ENCODE peak calls at places on chromosomes 6 and 20, in four cellular contexts. One of them, this sample, is unnamed.

GRCh38 chr6:4930025-4930692 is 73.7 kb downstream of the RPP40 start:
- DNase-seq in SJSA1: no peak
- DNase-seq in left lung: no peak
- DNase-seq in ovary: no peak
- DNase-seq in this sample: no peak

GRCh38 chr6:160804639-160805038 is 102.6 kb downstream of the PLG start:
- DNase-seq in left lung: no peak
- DNase-seq in ovary: no peak
- DNase-seq in SJSA1: no peak
- DNase-seq in this sample: no peak

GRCh38 chr6:127717384-127717783 is 140.4 kb downstream of the C6orf58 start:
- DNase-seq in left lung: no peak
- DNase-seq in SJSA1: no peak
- DNase-seq in ovary: no peak
- DNase-seq in this sample: no peak

GRCh38 chr6:38078671-38079070 is 259.1 kb downstream of the ZFAND3 start:
- DNase-seq in left lung: no peak
- DNase-seq in ovary: no peak
- DNase-seq in SJSA1: no peak
- DNase-seq in this sample: no peak

GRCh38 chr6:20876016-20876415 is 341.8 kb downstream of the CDKAL1 start:
- DNase-seq in SJSA1: peak; percentile 43
- DNase-seq in ovary: no peak
- DNase-seq in left lung: no peak
- DNase-seq in this sample: no peak

GRCh38 chr6:2378046-2378657 is 132.7 kb upstream of the GMDS start:
- DNase-seq in ovary: no peak
- DNase-seq in left lung: no peak
- DNase-seq in SJSA1: peak; percentile 4
- DNase-seq in this sample: no peak

GRCh38 chr20:56527521-56527920 is 3.0 kb downstream of the FAM209A start:
- DNase-seq in left lung: no peak
- DNase-seq in SJSA1: no peak
- DNase-seq in ovary: no peak
- DNase-seq in this sample: no peak

GRCh38 chr6:31385041-31385440 is 18.4 kb upstream of the MICA start:
- DNase-seq in left lung: no peak
- DNase-seq in SJSA1: no peak
- DNase-seq in ovary: no peak
- DNase-seq in this sample: no peak

GRCh38 chr6:142848969-142849368 is 96.0 kb downstream of the HIVEP2 start:
- DNase-seq in SJSA1: no peak
- DNase-seq in ovary: no peak
- DNase-seq in left lung: no peak
- DNase-seq in this sample: no peak

GRCh38 chr6:42197574-42198362 is 3.0 kb upstream of the GUCA1B start:
- DNase-seq in left lung: no peak
- DNase-seq in ovary: no peak
- DNase-seq in SJSA1: peak; percentile 66
- DNase-seq in this sample: no peak

GRCh38 chr6:162177733-162178132 is 549.8 kb downstream of the PRKN start:
- DNase-seq in left lung: no peak
- DNase-seq in ovary: no peak
- DNase-seq in SJSA1: no peak
- DNase-seq in this sample: no peak

GRCh38 chr6:3269412-3269975 is 10.7 kb downstream of the PSMG4 start:
- DNase-seq in left lung: no peak
- DNase-seq in SJSA1: no peak
- DNase-seq in ovary: peak; percentile 87
- DNase-seq in this sample: no peak

GRCh38 chr6:162488444-162488843 is 239.1 kb downstream of the PRKN start:
- DNase-seq in SJSA1: no peak
- DNase-seq in ovary: no peak
- DNase-seq in left lung: no peak
- DNase-seq in this sample: no peak

GRCh38 chr6:5034736-5035135 is 30.9 kb upstream of the RPP40 start:
- DNase-seq in left lung: no peak
- DNase-seq in SJSA1: no peak
- DNase-seq in ovary: no peak
- DNase-seq in this sample: no peak

GRCh38 chr6:148747493-148748160 is 797 bp downstream of the UST start:
- DNase-seq in SJSA1: peak; percentile 61
- DNase-seq in ovary: peak; percentile 57
- DNase-seq in left lung: peak; percentile 87
- DNase-seq in this sample: peak; percentile 57

DNA sequence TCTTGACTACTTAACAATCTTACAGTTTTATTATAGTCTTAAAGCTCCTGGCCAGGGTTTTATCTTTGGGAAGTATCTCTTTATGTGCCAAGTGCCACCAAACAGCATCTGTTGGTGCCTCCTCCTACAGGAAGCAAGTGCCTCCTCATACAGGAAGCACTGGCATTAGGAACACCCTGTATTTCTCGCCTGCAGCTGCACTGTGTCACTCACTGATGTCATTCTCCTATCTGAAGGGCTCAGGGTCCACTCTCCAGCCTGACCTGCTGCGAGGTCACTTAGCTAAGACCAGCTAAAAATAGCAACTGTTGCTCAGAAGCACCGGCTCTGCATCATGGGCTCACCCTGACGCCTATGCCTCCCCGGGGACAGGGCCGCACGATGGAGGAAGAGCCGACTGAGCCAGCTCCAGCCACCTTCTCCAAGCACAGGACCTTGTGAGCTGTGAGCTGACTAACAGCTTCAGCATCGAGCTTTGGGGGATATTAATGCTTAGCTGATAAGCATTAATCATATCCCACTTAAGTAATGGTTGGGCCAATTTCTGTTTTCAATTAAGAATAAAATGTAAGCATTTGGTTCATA is 66.3 kb upstream of the CD93 start:
- DNase-seq in left lung: peak; percentile 73
- DNase-seq in SJSA1: no peak
- DNase-seq in ovary: peak; percentile 59
- DNase-seq in this sample: no peak
- H3K4me1 ChIP-seq in left lung: peaks cover 100% of the 10 kb centered on the region
- H3K4me1 ChIP-seq in SJSA1: peaks cover 63% of the 10 kb centered on the region
- H3K4me1 ChIP-seq in ovary: peaks cover 9% of the 10 kb centered on the region
- H3K4me1 ChIP-seq in this sample: no peaks in the 10 kb centered on the region

DNA sequence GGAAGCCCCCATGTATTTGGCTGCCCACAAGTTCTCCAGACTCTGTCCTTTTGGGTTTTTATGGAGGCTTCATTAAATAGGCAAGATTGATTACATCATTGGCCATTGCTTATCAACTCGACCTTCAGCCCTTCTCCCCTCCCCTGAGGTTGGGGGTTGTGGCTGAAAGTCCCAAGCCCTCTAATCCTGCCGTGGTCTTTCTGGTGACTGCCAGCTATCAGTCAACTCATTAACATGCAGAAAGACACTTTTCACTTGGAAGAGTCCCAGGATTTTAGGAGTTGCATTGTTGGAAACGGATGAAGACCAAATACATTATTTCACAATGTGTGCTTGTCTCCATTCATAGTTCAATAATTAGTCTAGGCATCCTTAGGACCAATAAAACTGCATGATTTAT is 9.5 kb downstream of the CDC5L start:
- DNase-seq in ovary: no peak
- DNase-seq in SJSA1: no peak
- DNase-seq in left lung: no peak
- DNase-seq in this sample: no peak
- H3K4me3 ChIP-seq in ovary: no peak overlapping the region
- H3K4me3 ChIP-seq in SJSA1: no peak overlapping the region
- H3K4me3 ChIP-seq in left lung: no peak overlapping the region
- H3K4me3 ChIP-seq in this sample: no peak overlapping the region

GRCh38 chr6:30283761-30284160 is 43.0 kb upstream of the TRIM39 start:
- DNase-seq in ovary: no peak
- DNase-seq in left lung: no peak
- DNase-seq in SJSA1: no peak
- DNase-seq in this sample: no peak

GRCh38 chr6:30282522-30282921 is 44.2 kb upstream of the TRIM39 start:
- DNase-seq in left lung: no peak
- DNase-seq in SJSA1: no peak
- DNase-seq in ovary: no peak
- DNase-seq in this sample: no peak

DNA sequence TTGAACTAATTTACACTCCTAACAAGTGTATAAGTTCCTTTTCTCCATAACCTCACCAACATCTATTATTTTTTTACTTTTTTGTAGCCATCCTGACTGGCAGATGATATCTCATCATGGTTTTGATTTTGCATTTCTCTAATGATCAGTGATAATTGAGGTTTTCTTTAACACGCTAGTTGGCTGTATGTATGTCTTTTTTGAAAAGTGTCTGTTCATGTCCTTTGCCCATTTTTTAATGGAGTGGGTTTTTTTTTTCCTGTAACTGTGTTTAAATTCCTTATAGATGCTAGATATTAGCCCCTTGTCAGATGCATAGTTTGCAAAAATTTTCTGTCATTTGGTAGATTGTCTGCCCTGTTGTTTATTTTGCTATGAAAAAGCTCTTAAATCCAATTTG is 39.6 kb upstream of the TRIM39 start:
- DNase-seq in SJSA1: no peak
- DNase-seq in ovary: no peak
- DNase-seq in left lung: no peak
- DNase-seq in this sample: no peak
- H3K9me3 ChIP-seq in SJSA1: peaks cover 18% of the 10 kb centered on the region
- H3K9me3 ChIP-seq in ovary: peaks cover 2% of the 10 kb centered on the region
- H3K9me3 ChIP-seq in left lung: peaks cover 65% of the 10 kb centered on the region
- H3K9me3 ChIP-seq in this sample: peaks cover 56% of the 10 kb centered on the region

GRCh38 chr6:16854986-16855385 is 93.7 kb upstream of the ATXN1 start:
- DNase-seq in ovary: no peak
- DNase-seq in SJSA1: peak; percentile 67
- DNase-seq in left lung: no peak
- DNase-seq in this sample: peak; percentile 27

GRCh38 chr6:16851758-16852157 is 90.5 kb upstream of the ATXN1 start:
- DNase-seq in ovary: no peak
- DNase-seq in left lung: no peak
- DNase-seq in SJSA1: no peak
- DNase-seq in this sample: peak; percentile 35

GRCh38 chr6:16850332-16851022 is 89.2 kb upstream of the ATXN1 start:
- DNase-seq in SJSA1: no peak
- DNase-seq in ovary: no peak
- DNase-seq in left lung: no peak
- DNase-seq in this sample: no peak

GRCh38 chr6:16849280-16850210 is 88.3 kb upstream of the ATXN1 start:
- DNase-seq in left lung: no peak
- DNase-seq in SJSA1: no peak
- DNase-seq in ovary: no peak
- DNase-seq in this sample: peak; percentile 45

GRCh38 chr6:16851044-16851540 is 89.8 kb upstream of the ATXN1 start:
- DNase-seq in SJSA1: no peak
- DNase-seq in ovary: no peak
- DNase-seq in left lung: no peak
- DNase-seq in this sample: no peak
- H3K4me1 ChIP-seq in SJSA1: peaks cover 44% of the 10 kb centered on the region
- H3K4me1 ChIP-seq in ovary: no peaks in the 10 kb centered on the region
- H3K4me1 ChIP-seq in left lung: peaks cover 25% of the 10 kb centered on the region
- H3K4me1 ChIP-seq in this sample: peaks cover 9% of the 10 kb centered on the region

DNA sequence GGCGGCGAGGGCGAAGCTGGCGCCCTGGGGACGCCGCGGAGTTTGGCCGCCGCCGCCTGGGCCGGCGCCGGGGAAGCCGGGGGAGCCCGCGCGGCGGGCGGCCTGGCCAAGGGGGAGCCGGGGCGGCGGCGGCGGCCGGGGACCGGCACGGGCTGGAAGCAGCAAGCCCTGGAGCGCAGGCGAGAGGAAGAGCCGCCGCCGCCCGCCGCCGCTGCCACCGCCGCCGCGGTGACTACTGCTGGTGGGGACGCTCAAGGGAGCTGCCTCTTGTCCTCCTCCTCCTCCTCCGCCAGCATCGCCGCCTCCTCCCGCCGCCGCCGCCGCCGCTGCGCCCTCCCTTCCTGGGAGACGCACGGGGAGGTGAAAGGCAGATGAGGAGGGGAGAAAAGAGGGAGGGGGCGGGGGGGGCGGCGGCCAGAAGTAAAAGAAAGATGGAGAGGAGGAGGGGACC is 975 bp downstream of the PDE10A start:
- DNase-seq in SJSA1: no peak
- DNase-seq in left lung: peak; percentile 71
- DNase-seq in ovary: no peak
- DNase-seq in this sample: no peak
- H3K4me3 ChIP-seq in SJSA1: peak overlapping the region; percentile 51
- H3K4me3 ChIP-seq in left lung: peak overlapping the region; percentile 28
- H3K4me3 ChIP-seq in ovary: peak overlapping the region; percentile 51
- H3K4me3 ChIP-seq in this sample: no peak overlapping the region

GRCh38 chr6:36198986-36199385 is 2.4 kb downstream of the BRPF3 start:
- DNase-seq in ovary: no peak
- DNase-seq in left lung: no peak
- DNase-seq in SJSA1: no peak
- DNase-seq in this sample: no peak
- H3K9me3 ChIP-seq in ovary: no peaks in the 10 kb centered on the region
- H3K9me3 ChIP-seq in left lung: no peaks in the 10 kb centered on the region
- H3K9me3 ChIP-seq in SJSA1: peaks cover 4% of the 10 kb centered on the region
- H3K9me3 ChIP-seq in this sample: no peaks in the 10 kb centered on the region